ENCODE peak calls at places on chromosomes 3 and 15, in four cellular contexts. M is dermis microvascular lymphatic vessel endothelial cell; O is tibial artery; X is activated CD4-positive, alpha-beta T cell treated with anti-CD3 and anti-CD28 coated beads, Interleukin-2, amount 50 U/mL, for 1 hour. L is an unnamed sample.

GRCh38 chr3:78589242-78589641 is 1178.6 kb downstream of the ROBO1 start:
- DNase-seq in M (no peak), O (no peak), X (no peak), L (no peak)

GRCh38 chr3:182596673-182597410 is 196.5 kb upstream of the ATP11B start:
- DNase-seq in X (no peak), O (no peak), M (no peak), L (no peak)

GRCh38 chr3:192079098-192079497 is 618.1 kb downstream of the PYDC2 start:
- DNase-seq in X (no peak), M (no peak), O (no peak), L (no peak)

GRCh38 chr3:81920805-81921204 is 159.4 kb upstream of the GBE1 start:
- DNase-seq in O (no peak), X (no peak), M (no peak), L (no peak)

GRCh38 chr3:59641169-59641914 is 591.5 kb upstream of the CFAP20DC start:
- DNase-seq in O (peak; percentile 66), X (no peak), M (no peak), L (peak; percentile 72)

GRCh38 chr15:88431441-88431840 is 35.7 kb downstream of the MRPL46 start:
- DNase-seq in M (no peak), X (no peak), O (no peak), L (no peak)

GRCh38 chr3:166177130-166177529 is 339.9 kb upstream of the BCHE start:
- DNase-seq in X (no peak), O (no peak), M (no peak), L (no peak)

GRCh38 chr15:99426431-99427105 is 139.2 kb upstream of the MEF2A start:
- DNase-seq in X (no peak), M (no peak), O (peak; percentile 20), L (peak; percentile 45)

GRCh38 chr15:57285386-57285785 is 90.9 kb upstream of the CGNL1 start:
- DNase-seq in O (no peak), M (no peak), X (no peak), L (no peak)

GRCh38 chr3:89061257-89061656 is 46.2 kb upstream of the EPHA3 start:
- DNase-seq in O (no peak), X (no peak), M (no peak), L (no peak)

GRCh38 chr3:16334909-16335308 is 69.9 kb downstream of the OXNAD1 start:
- DNase-seq in M (peak; percentile 65), O (no peak), X (no peak), L (no peak)

GRCh38 chr15:89469331-89470107 is 26.9 kb downstream of the RHCG start:
- DNase-seq in X (no peak), M (no peak), O (no peak), L (no peak)

GRCh38 chr15:55267401-55268053 is 22.1 kb downstream of the RAB27A start:
- DNase-seq in X (peak; percentile 70), O (peak; percentile 52), M (no peak), L (no peak)

GRCh38 chr3:4351164-4351855 is 48.1 kb downstream of the SETMAR start:
- DNase-seq in M (peak; percentile 55), O (no peak), X (peak; percentile 16), L (no peak)

GRCh38 chr15:57041416-57041815 is 123.0 kb downstream of the TCF12 start:
- DNase-seq in M (peak; percentile 53), O (no peak), X (no peak), L (no peak)

GRCh38 chr3:138842483-138843188 is 7.9 kb upstream of the PIK3CB start:
- DNase-seq in X (no peak), M (no peak), O (peak; percentile 33), L (no peak)

GRCh38 chr3:134328147-134328591 is 46.1 kb downstream of the AMOTL2 start:
- DNase-seq in X (no peak), O (no peak), M (no peak), L (peak; percentile 70)

GRCh38 chr15:75508741-75509532 is 57.4 kb upstream of the SIN3A start:
- DNase-seq in M (peak; percentile 63), X (peak; percentile 2), O (no peak), L (no peak)

GRCh38 chr3:88151358-88151757 is 1.6 kb downstream of the C3orf38 start:
- DNase-seq in O (no peak), M (no peak), X (no peak), L (no peak)

GRCh38 chr3:185831195-185831594 is 6.4 kb upstream of the IGF2BP2 start:
- DNase-seq in O (no peak), X (no peak), M (no peak), L (no peak)

GRCh38 chr3:17062736-17063135 is 178.0 kb downstream of the PLCL2 start:
- DNase-seq in X (no peak), M (no peak), O (no peak), L (no peak)

GRCh38 chr3:13042932-13043275 is 30.3 kb downstream of the IQSEC1 start:
- DNase-seq in O (no peak), X (no peak), M (no peak), L (no peak)

GRCh38 chr15:60605879-60606304 is 127.0 kb upstream of the ICE2 start:
- DNase-seq in M (peak; percentile 98), O (no peak), X (no peak), L (no peak)

GRCh38 chr3:126401611-126402160 is 7.0 kb downstream of the CFAP100 start:
- DNase-seq in M (no peak), O (no peak), X (no peak), L (peak; percentile 62)

GRCh38 chr3:55406666-55407425 is 80.3 kb downstream of the WNT5A start:
- DNase-seq in M (no peak), X (no peak), O (no peak), L (no peak)

GRCh38 chr15:75723847-75724660 is 11.4 kb upstream of the CSPG4 start:
- DNase-seq in X (peak; percentile 55), O (peak; percentile 95), M (peak; percentile 94), L (peak; percentile 99)

GRCh38 chr15:61099030-61099800 is 129.9 kb downstream of the RORA start:
- DNase-seq in O (no peak), X (no peak), M (no peak), L (no peak)

GRCh38 chr3:140576444-140576843 is 101.4 kb upstream of the TRIM42 start:
- DNase-seq in X (no peak), O (no peak), M (no peak), L (no peak)

GRCh38 chr3:171383206-171384018 is 76.8 kb downstream of the TNIK start:
- DNase-seq in M (no peak), O (no peak), X (no peak), L (no peak)

GRCh38 chr3:131543714-131544113 is 40.9 kb upstream of the MRPL3 start:
- DNase-seq in O (peak; percentile 23), M (peak; percentile 74), X (no peak), L (peak; percentile 84)

GRCh38 chr15:62183130-62183529 is 18.0 kb upstream of the C2CD4B start:
- DNase-seq in X (no peak), O (no peak), M (no peak), L (no peak)